ENCODE peak calls at places on chromosomes 7 and 10, in nine cellular contexts. H is PC-9, G is ascending aorta, O is fibroblast of lung, S is IMR-90, J is RWPE2, L is suprapubic skin, K is spleen, V is upper lobe of left lung. C is an unnamed sample. For H3K36me3, the result is how much of the 10 kb centered on the place peaks cover.

GRCh38 chr10:6050801-6051445 is 11.2 kb downstream of the IL2RA start:
- DNase-seq in J (no peak), V (peak), O (no peak), K (peak), H (no peak), L (no peak), S (peak), G (peak), C (no peak)

GRCh38 chr10:118968482-118968881 is 61.0 kb upstream of the NANOS1 start:
- DNase-seq in L (no peak), K (no peak), V (no peak), S (no peak), G (no peak), J (no peak), H (no peak), O (no peak), C (no peak)

GRCh38 chr10:79445708-79446450 is 455 bp upstream of the ZCCHC24 start:
- DNase-seq in J (peak), H (peak), O (peak), K (peak), S (peak), V (peak), L (peak), G (peak), C (peak)

GRCh38 chr7:50712527-50713356 is 70.0 kb downstream of the GRB10 start:
- DNase-seq in G (no peak), L (no peak), J (no peak), S (no peak), O (peak), H (no peak), K (no peak), V (no peak), C (no peak)

GRCh38 chr7:22427855-22428254 is 70.9 kb upstream of the RAPGEF5 start:
- DNase-seq in L (no peak), J (no peak), O (no peak), K (no peak), G (no peak), V (no peak), H (no peak), S (no peak), C (no peak)

GRCh38 chr7:1646957-1647891 is 22.9 kb upstream of the ELFN1 start:
- DNase-seq in V (peak), O (peak), S (no peak), J (peak), G (no peak), K (no peak), L (no peak), H (no peak), C (no peak)

GRCh38 chr10:91185239-91185875 is 35.1 kb upstream of the PCGF5 start:
- DNase-seq in S (peak), K (no peak), V (no peak), L (no peak), O (peak), H (no peak), J (no peak), G (peak), C (peak)

GRCh38 chr10:63466168-63466935 is 575 bp upstream of the JMJD1C start:
- DNase-seq in H (no peak), V (no peak), O (peak), G (peak), K (peak), J (no peak), L (no peak), S (peak), C (no peak)

GRCh38 chr7:32390210-32390609 is 100.0 kb downstream of the LSM5 start:
- DNase-seq in V (no peak), H (peak), L (no peak), O (no peak), J (no peak), S (no peak), K (no peak), G (no peak), C (no peak)

GRCh38 chr7:98870807-98871491 is 1.1 kb upstream of the TMEM130 start:
- DNase-seq in L (peak), V (no peak), O (no peak), H (no peak), K (peak), J (no peak), G (no peak), S (no peak), C (no peak)

GRCh38 chr7:127239814-127240213 is 12.9 kb downstream of the GRM8 start:
- DNase-seq in J (no peak), O (no peak), G (no peak), L (no peak), V (no peak), S (no peak), H (no peak), K (no peak), C (no peak)
- TF ChIP-seq CTCF in J (no peak), O (no peak), G (no peak), L (no peak), V (no peak), S (no peak), H (no peak), K (no peak), C (no peak)

GRCh38 chr10:3882855-3883254 is 97.8 kb upstream of the KLF6 start:
- DNase-seq in G (no peak), V (no peak), J (no peak), S (no peak), K (no peak), H (no peak), O (no peak), L (no peak), C (no peak)

GRCh38 chr10:3886666-3887251 is 101.8 kb upstream of the KLF6 start:
- DNase-seq in J (no peak), G (peak), H (peak), L (no peak), K (no peak), S (peak), O (peak), V (no peak), C (peak)

GRCh38 chr10:3887404-3887803 is 102.4 kb upstream of the KLF6 start:
- DNase-seq in H (no peak), K (no peak), S (no peak), L (no peak), V (no peak), G (peak), O (no peak), J (no peak), C (no peak)

GRCh38 chr10:3887885-3888476 is 103.0 kb upstream of the KLF6 start:
- DNase-seq in K (no peak), G (peak), L (peak), S (peak), V (no peak), H (peak), J (peak), O (peak), C (peak)

GRCh38 chr10:3886191-3886590 is 101.2 kb upstream of the KLF6 start:
- DNase-seq in O (peak), S (peak), V (peak), H (no peak), G (peak), K (no peak), L (no peak), J (no peak), C (no peak)
- H3K4me3 ChIP-seq in O (no peak), S (no peak), V (no peak), H (no peak), G (no peak), K (no peak), L (no peak), J (no peak), C (no peak)

GRCh38 chr7:78080811-78081210 is 282.2 kb downstream of the PHTF2 start:
- DNase-seq in K (no peak), G (no peak), S (peak), J (no peak), V (no peak), H (no peak), L (no peak), O (no peak), C (no peak)
- H3K36me3 ChIP-seq in K (under half), G (under half), S (under half), J (under half), V (under half), H (under half), L (under half), O (under half), C (under half)

GRCh38 chr7:45983720-45984032 is 62.6 kb upstream of the IGFBP3 start:
- DNase-seq in G (no peak), J (no peak), H (no peak), V (no peak), S (no peak), O (no peak), K (no peak), L (no peak), C (no peak)

GRCh38 chr7:45986355-45987298 is 65.6 kb upstream of the IGFBP3 start:
- DNase-seq in S (no peak), O (no peak), L (no peak), V (peak), K (no peak), G (no peak), H (peak), J (no peak), C (no peak)

GRCh38 chr7:45982912-45983719 is 62.0 kb upstream of the IGFBP3 start:
- DNase-seq in K (no peak), V (no peak), H (no peak), O (no peak), L (no peak), G (no peak), S (no peak), J (no peak), C (no peak)

GRCh38 chr7:45985902-45986301 is 64.8 kb upstream of the IGFBP3 start:
- DNase-seq in G (no peak), H (peak), L (no peak), O (peak), V (no peak), K (no peak), S (peak), J (no peak), C (peak)

DNA sequence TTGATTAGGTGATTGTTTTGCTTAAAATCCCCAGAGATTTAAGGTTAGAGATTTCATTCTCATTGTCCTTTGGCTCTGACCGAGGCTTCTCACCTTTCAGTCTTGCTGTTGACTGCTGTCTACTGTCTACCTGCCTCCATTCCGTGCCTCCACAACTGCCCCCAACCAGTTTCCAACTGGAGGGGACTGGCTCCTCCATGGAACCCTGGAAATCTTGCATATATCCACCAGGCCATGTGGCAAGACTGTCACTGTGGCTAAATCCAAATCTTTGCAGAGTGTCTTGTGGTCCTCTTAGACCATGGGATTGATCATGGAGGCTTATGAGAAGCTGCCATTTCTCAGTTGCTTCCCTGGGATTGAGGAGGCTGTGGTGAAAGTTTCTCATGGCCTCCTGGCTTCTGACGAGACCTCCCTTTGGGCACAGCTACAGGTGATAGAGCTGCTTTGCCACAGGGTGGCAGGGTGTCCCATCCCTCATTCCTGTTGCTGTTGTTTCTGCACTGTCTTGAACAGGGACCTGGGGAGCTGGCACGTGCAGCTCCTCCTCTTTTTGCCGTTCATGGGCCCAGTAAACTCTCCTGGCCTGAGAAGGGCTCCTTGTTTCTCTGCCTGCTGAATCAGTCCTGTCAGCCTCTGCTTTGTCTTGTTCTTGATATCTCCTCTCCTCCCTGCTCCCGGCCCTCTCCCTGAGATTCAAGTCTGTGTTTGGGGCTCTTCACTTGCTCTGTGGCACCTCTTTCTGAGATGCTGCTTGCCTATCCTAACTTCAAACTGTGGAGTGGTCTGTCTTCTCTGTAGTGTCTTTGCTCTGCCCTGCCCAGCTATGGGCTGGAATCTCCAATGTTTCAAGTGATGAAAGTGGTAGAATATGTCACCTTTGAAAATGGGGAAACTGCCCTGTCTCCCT is 63.6 kb upstream of the IGFBP3 start:
- DNase-seq in G (no peak), V (no peak), J (no peak), K (no peak), H (no peak), S (no peak), L (no peak), O (no peak), C (no peak)
- TF ChIP-seq CTCF in G (no peak), V (no peak), J (no peak), K (no peak), H (peak), S (no peak), L (no peak), O (no peak), C (peak)

GRCh38 chr7:108001759-108002725 is 919 bp downstream of the LAMB1 start:
- DNase-seq in H (no peak), V (peak), K (no peak), O (peak), S (peak), G (peak), J (no peak), L (no peak), C (no peak)

GRCh38 chr7:107999814-108000560 is 3.0 kb downstream of the LAMB1 start:
- DNase-seq in L (no peak), V (no peak), O (peak), J (no peak), H (no peak), K (no peak), S (peak), G (no peak), C (no peak)

GRCh38 chr7:107998660-107999480 is 4.1 kb downstream of the LAMB1 start:
- DNase-seq in V (no peak), J (no peak), K (no peak), S (no peak), H (peak), O (peak), L (no peak), G (no peak), C (no peak)

GRCh38 chr7:108002726-108003590 is at the start of gene LAMB1:
- DNase-seq in V (peak), O (peak), K (peak), G (peak), J (peak), S (peak), L (peak), H (peak), C (no peak)

DNA sequence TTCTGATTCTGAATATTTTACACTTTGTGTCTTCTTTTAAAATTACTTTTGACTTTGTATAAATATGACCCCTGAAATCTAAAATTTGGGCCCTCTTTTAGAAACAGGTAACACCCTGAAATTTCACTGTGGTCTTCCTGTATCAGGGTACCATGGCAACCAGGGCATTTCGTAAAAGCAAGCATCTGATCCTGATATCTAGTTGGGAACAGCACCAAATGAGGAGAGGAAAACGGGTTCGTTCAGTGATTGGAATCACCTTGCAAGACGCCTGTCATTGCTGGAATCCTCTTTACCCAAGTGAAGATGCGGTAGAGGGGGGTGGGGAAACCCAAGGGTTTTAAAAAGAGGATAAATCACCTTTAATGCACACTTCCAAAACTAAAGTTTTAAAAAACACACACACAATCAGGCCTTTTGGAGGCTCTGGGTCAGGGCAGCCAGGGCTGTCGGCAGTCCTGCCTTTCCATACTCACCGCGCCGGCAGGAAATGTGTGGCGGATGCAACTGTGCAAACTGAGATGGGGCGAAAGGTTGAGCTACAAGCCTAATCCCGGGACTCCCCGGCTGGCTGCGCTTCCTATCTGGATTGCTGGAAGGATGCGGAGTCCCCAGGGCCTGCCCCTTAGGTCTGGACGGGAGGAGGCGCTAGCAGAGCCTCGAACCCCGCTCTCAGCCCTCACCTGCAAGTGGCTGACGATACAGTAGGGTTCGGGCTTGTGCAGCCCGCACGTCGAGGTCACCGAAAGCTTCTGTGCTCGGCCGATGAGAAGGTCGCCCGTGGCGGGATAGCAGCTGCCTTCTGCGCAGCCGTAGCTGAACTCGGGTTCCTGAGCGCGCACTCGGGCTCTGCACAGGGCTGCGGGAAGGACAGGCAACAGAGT is 1.8 kb downstream of the LAMB1 start:
- DNase-seq in S (peak), K (no peak), J (no peak), V (peak), O (peak), G (no peak), H (no peak), L (peak), C (no peak)
- H3K4me3 ChIP-seq in S (peak), K (peak), J (peak), V (peak), O (peak), G (peak), H (peak), L (peak), C (peak)

GRCh38 chr7:127726481-127726880 is 74.5 kb downstream of the SND1 start:
- DNase-seq in O (no peak), J (no peak), V (no peak), L (no peak), K (no peak), S (no peak), G (no peak), H (no peak), C (no peak)
- H3K36me3 ChIP-seq in O (under half), J (half or more), V (under half), L (under half), K (half or more), S (under half), G (under half), H (under half), C (under half)

GRCh38 chr10:132699411-132700167 is 86.4 kb downstream of the NKX6-2 start:
- DNase-seq in L (peak), O (no peak), K (peak), H (no peak), V (peak), J (peak), S (no peak), G (peak), C (no peak)
- TF ChIP-seq CTCF in L (no peak), O (no peak), K (no peak), H (no peak), V (no peak), J (no peak), S (no peak), G (no peak), C (no peak)

GRCh38 chr10:86972613-86973380 is 4.5 kb downstream of the ADIRF start:
- DNase-seq in J (no peak), O (no peak), G (peak), V (no peak), H (no peak), K (no peak), S (no peak), L (peak), C (no peak)
- H3K4me3 ChIP-seq in J (no peak), O (no peak), G (no peak), V (no peak), H (no peak), K (no peak), S (no peak), L (no peak), C (no peak)

GRCh38 chr7:75650062-75650461 is 88.7 kb downstream of the HIP1 start:
- DNase-seq in L (no peak), S (no peak), H (no peak), J (no peak), O (no peak), V (no peak), G (no peak), K (no peak), C (no peak)
- H3K36me3 ChIP-seq in L (under half), S (under half), H (under half), J (under half), O (under half), V (under half), G (under half), K (under half), C (under half)

GRCh38 chr7:18064242-18064838 is 36.7 kb upstream of the PRPS1L1 start:
- DNase-seq in G (no peak), V (no peak), H (no peak), O (no peak), J (no peak), S (no peak), L (no peak), K (no peak), C (no peak)
- TF ChIP-seq CTCF in G (peak), V (peak), H (peak), O (peak), J (peak), S (peak), L (peak), K (peak), C (peak)

C was measured in kidney epithelial cell.